ENCODE peak calls at places on chromosomes 3 and 15, in seven cellular contexts. L is activated B cell treated with CpG ODN at 0.5 μM for 24 hours; S is cerebellum; Q is body of pancreas; T is activated CD8-positive, alpha-beta memory T cell treated with anti-CD3 and anti-CD28 coated beads, Interleukin-2, amount 50 U/mL, for 4 hours; H is kidney tubule cell; O is stimulated activated CD4-positive, alpha-beta T cell treated with anti-CD3 and anti-CD28 coated beads, Interleukin-2, amount 100 ng/mL, for 4 hours. E is an unnamed sample.

GRCh38 chr3:11305509-11305908 is 33.3 kb downstream of the ATG7 start:
- DNase-seq in L (no peak), S (no peak), Q (no peak), T (no peak), H (peak), O (no peak), E (no peak)

GRCh38 chr3:87413821-87414220 is 137.4 kb upstream of the POU1F1 start:
- DNase-seq in L (no peak), S (no peak), Q (no peak), T (no peak), H (no peak), O (no peak), E (peak)

GRCh38 chr3:172608575-172608974 is 85.3 kb upstream of the TNFSF10 start:
- DNase-seq in L (no peak), S (no peak), Q (no peak), T (no peak), H (no peak), O (no peak), E (no peak)

GRCh38 chr3:12436514-12437222 is 47.6 kb upstream of the TSEN2 start:
- DNase-seq in L (no peak), S (no peak), Q (no peak), T (no peak), H (no peak), O (no peak), E (no peak)

GRCh38 chr3:157061271-157061670 is 98.7 kb downstream of the CCNL1 start:
- DNase-seq in L (no peak), S (no peak), Q (no peak), T (no peak), H (no peak), O (no peak), E (no peak)

GRCh38 chr15:61051570-61052031 is 177.5 kb downstream of the RORA start:
- DNase-seq in L (no peak), S (peak), Q (peak), T (no peak), H (peak), O (no peak), E (peak)

GRCh38 chr3:168029705-168030104 is 66.0 kb downstream of the GOLIM4 start:
- DNase-seq in L (no peak), S (no peak), Q (no peak), T (no peak), H (no peak), O (no peak), E (no peak)

GRCh38 chr15:77417642-77418041 is 2.3 kb downstream of the PEAK1 start:
- DNase-seq in L (no peak), S (no peak), Q (no peak), T (no peak), H (no peak), O (no peak), E (no peak)

GRCh38 chr15:59399465-59400102 is 26.9 kb upstream of the MYO1E start:
- DNase-seq in L (peak), S (no peak), Q (peak), T (no peak), H (no peak), O (no peak), E (no peak)